ENCODE peak calls at places on chromosome 2, in five cellular contexts. U is H54, T is NCI-H1417, E is cardiac fibroblast, C is T-helper 1 cell. N is an unnamed sample.

GRCh38 chr2:44886409-44886808 is 55.1 kb upstream of the SIX3 start:
- DNase-seq in U (no peak), T (no peak), E (no peak), C (no peak), N (no peak)

GRCh38 chr2:23330214-23330613 is 54.8 kb upstream of the KLHL29 start:
- DNase-seq in U (peak), T (no peak), E (peak), C (no peak), N (no peak)

GRCh38 chr2:102313025-102313424 is 1.7 kb downstream of the IL1RL1 start:
- DNase-seq in U (no peak), T (no peak), E (peak), C (no peak), N (no peak)

GRCh38 chr2:17300141-17300540 is 218.1 kb downstream of the RAD51AP2 start:
- DNase-seq in U (no peak), T (no peak), E (peak), C (no peak), N (no peak)

GRCh38 chr2:236918513-236918912 is 167.2 kb upstream of the COPS8 start:
- DNase-seq in U (no peak), T (no peak), E (no peak), C (no peak), N (no peak)

GRCh38 chr2:164110518-164110917 is 374.7 kb upstream of the FIGN start:
- DNase-seq in U (no peak), T (no peak), E (no peak), C (no peak), N (no peak)

GRCh38 chr2:134917958-134918517 is 584 bp upstream of the CCNT2 start:
- DNase-seq in U (peak), T (peak), E (no peak), C (peak), N (peak)

GRCh38 chr2:58553937-58554336 is 312.8 kb upstream of the FANCL start:
- DNase-seq in U (no peak), T (no peak), E (no peak), C (no peak), N (no peak)

GRCh38 chr2:66237470-66238354 is 197.2 kb upstream of the MEIS1 start:
- DNase-seq in U (no peak), T (peak), E (no peak), C (no peak), N (no peak)

N was measured in GM12864.